ENCODE peak calls at places on chromosomes 3 and 15, in five cellular contexts. Y is stomach, A is pancreas, L is left ventricle myocardium inferior, W is psoas muscle. E is an unnamed sample. For H3K4me1 and H3K9me3, the result is how much of the 10 kb centered on the place peaks cover.

GRCh38 chr15:50109086-50109987 is 9.7 kb downstream of the ATP8B4 start:
- DNase-seq in Y (no peak), A (no peak), L (no peak), W (no peak), E (no peak)

GRCh38 chr15:85412956-85413854 is 32.8 kb downstream of the AKAP13 start:
- DNase-seq in Y (peak), A (no peak), L (peak), W (peak), E (peak)

GRCh38 chr3:172987268-172987667 is 153.8 kb downstream of the SPATA16 start:
- DNase-seq in Y (no peak), A (no peak), L (no peak), W (no peak), E (no peak)

GRCh38 chr3:8445861-8446260 is 55.8 kb upstream of the LMCD1 start:
- DNase-seq in Y (no peak), A (no peak), L (no peak), W (no peak), E (no peak)

GRCh38 chr3:165636682-165637010 is 200.6 kb downstream of the BCHE start:
- DNase-seq in Y (no peak), A (no peak), L (no peak), W (no peak), E (no peak)

GRCh38 chr3:13878711-13879101 is 1.2 kb downstream of the WNT7A start:
- DNase-seq in Y (no peak), A (no peak), L (no peak), W (no peak), E (no peak)

GRCh38 chr3:23356169-23356568 is 153.0 kb downstream of the UBE2E2 start:
- DNase-seq in Y (no peak), A (no peak), L (no peak), W (no peak), E (no peak)

GRCh38 chr3:189624130-189624529 is 7.1 kb upstream of the TP63 start:
- DNase-seq in Y (no peak), A (no peak), L (no peak), W (no peak), E (no peak)

GRCh38 chr15:92603743-92604470 is 51.7 kb downstream of the FAM174B start:
- DNase-seq in Y (no peak), A (no peak), L (no peak), W (no peak), E (no peak)

GRCh38 chr3:49158792-49159191 is 7.3 kb downstream of the CCDC71 start:
- DNase-seq in Y (no peak), A (no peak), L (no peak), W (no peak), E (no peak)

GRCh38 chr3:58463181-58463941 is 28.5 kb upstream of the KCTD6 start:
- DNase-seq in Y (peak), A (peak), L (peak), W (peak), E (peak)

GRCh38 chr3:184630861-184631260 is 69.3 kb downstream of the EPHB3 start:
- DNase-seq in Y (no peak), A (no peak), L (no peak), W (no peak), E (no peak)

GRCh38 chr3:127040216-127040615 is 57.3 kb downstream of the PLXNA1 start:
- DNase-seq in Y (no peak), A (no peak), L (no peak), W (no peak), E (no peak)

GRCh38 chr3:152620395-152620794 is 214.5 kb upstream of the P2RY1 start:
- DNase-seq in Y (no peak), A (no peak), L (no peak), W (no peak), E (no peak)

GRCh38 chr3:47855461-47856383 is 52.8 kb downstream of the DHX30 start:
- DNase-seq in Y (no peak), A (no peak), L (no peak), W (peak), E (no peak)

GRCh38 chr15:28131946-28132345 is 32.8 kb upstream of the OCA2 start:
- DNase-seq in Y (no peak), A (no peak), L (no peak), W (no peak), E (no peak)

GRCh38 chr3:13277860-13278531 is 142.1 kb downstream of the NUP210 start:
- DNase-seq in Y (no peak), A (no peak), L (no peak), W (no peak), E (no peak)

GRCh38 chr15:51288143-51289065 is 50.0 kb downstream of the CYP19A1 start:
- DNase-seq in Y (no peak), A (no peak), L (no peak), W (no peak), E (peak)

GRCh38 chr15:20351448-20351961 is 190.1 kb downstream of the GOLGA6L6 start:
- DNase-seq in Y (peak), A (no peak), L (no peak), W (peak), E (no peak)

GRCh38 chr3:125163739-125164601 is 48.6 kb downstream of the SLC12A8 start:
- DNase-seq in Y (peak), A (no peak), L (no peak), W (no peak), E (peak)

GRCh38 chr3:171959532-171960044 is 79.8 kb upstream of the FNDC3B start:
- DNase-seq in Y (no peak), A (no peak), L (no peak), W (no peak), E (no peak)

GRCh38 chr3:79560698-79561097 is 207.1 kb downstream of the ROBO1 start:
- DNase-seq in Y (no peak), A (no peak), L (no peak), W (no peak), E (no peak)
- H3K4me1 ChIP-seq in Y (under half), A (under half), L (under half), W (under half), E (under half)

GRCh38 chr3:112782481-112782880 is 64.2 kb downstream of the CD200R1L start:
- DNase-seq in Y (no peak), A (no peak), L (no peak), W (no peak), E (no peak)
- H3K9me3 ChIP-seq in Y (under half), A (under half), L (under half), W (under half), E (under half)

GRCh38 chr3:161420746-161421145 is 49.4 kb upstream of the SPTSSB start:
- DNase-seq in Y (peak), A (no peak), L (no peak), W (no peak), E (no peak)
- TF ChIP-seq CTCF in Y (no peak), A (no peak), L (no peak), W (no peak), E (no peak)

DNA sequence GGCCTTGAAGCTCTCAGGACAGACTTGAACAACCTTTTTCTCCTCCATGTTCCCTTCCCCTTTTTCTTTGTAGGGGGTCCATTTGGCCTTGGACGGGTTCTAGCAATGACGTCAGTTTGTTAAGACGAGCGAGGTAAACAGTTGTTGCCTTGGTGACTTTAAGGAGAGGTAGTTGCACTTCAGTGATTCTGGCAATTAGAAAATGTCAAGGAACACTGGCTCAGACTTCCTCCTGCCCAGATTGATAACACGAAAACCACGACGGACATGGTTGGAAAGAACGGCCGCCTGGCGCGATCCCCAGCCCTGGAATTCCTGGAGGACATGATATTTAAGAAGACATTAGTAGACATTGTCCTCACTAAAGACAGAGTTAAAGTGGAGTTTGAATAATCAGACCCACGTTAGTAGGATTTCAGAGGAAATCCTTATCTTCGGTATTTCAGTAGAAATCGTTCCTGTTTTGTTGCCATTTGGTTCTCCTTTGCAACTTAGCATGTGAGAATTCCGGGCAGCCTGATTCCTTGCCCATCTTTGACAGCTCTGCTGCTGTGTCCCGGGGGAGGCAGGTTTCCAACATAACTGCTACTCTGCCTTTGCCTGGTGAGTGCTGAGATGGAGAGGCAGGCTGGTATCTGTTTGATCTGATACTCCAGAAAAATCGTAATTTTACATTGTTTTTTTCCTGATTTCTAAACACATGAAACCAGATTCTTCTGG is 87.3 kb downstream of the ST6GAL1 start:
- DNase-seq in Y (no peak), A (no peak), L (peak), W (no peak), E (no peak)
- H3K4me1 ChIP-seq in Y (under half), A (under half), L (half or more), W (under half), E (under half)

GRCh38 chr15:83844742-83845141 is 190.8 kb downstream of the ADAMTSL3 start:
- DNase-seq in Y (no peak), A (no peak), L (no peak), W (peak), E (no peak)
- H3K9me3 ChIP-seq in Y (under half), A (under half), L (under half), W (under half), E (under half)

DNA sequence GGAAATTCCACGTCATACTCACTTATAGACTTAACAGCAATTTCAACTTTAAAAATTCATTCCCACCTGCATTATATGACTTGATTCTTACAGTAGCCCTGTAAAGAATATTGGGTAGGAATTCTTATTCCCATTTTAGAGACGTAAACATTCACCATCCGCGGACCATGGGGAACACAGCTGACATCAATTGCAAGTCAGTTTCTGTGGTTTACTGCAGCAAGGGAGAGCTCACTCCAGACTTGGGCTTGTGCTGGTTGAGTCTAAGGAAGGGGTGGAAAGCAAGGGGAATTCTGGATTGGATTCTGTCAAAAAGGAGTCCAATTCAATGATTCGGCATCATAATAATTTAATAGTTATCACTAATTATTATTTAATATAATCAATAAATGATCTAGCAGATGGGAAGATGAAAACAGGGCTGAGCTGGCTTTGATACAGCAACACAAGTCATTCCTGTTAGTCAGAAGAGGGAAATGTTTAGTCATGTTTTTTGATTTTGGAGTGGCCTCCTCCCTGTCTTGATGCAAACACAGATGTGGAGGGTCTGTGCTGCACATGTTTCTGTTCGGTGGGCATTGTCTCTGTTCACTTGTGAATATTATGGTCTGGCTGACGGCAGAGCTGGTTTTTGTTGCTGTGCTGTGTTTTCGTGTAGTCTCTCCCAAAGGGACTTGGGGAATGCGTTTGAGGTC is 9.7 kb downstream of the LIPC start:
- DNase-seq in Y (no peak), A (no peak), L (no peak), W (no peak), E (no peak)
- TF ChIP-seq CTCF in Y (no peak), A (no peak), L (no peak), W (no peak), E (no peak)

E was measured in mucosa of descending colon.